ENCODE peak calls at places on chromosomes 5 and 9, in nine cellular contexts. L is endodermal cell, P is bronchial epithelial cell, X is stomach, O is thyroid gland, C is right atrium auricular region, S is upper lobe of right lung, M is fibroblast of mammary gland, R is Caco-2. B is an unnamed sample.

GRCh38 chr5:14510156-14510734 is 71.3 kb upstream of the OTULINL start:
- DNase-seq in L (no peak), P (no peak), X (no peak), O (peak), C (no peak), S (no peak), M (peak), R (no peak), B (no peak)

GRCh38 chr9:20823051-20823450 is 139.0 kb downstream of the FOCAD start:
- DNase-seq in L (no peak), P (no peak), X (no peak), O (no peak), C (no peak), S (no peak), M (no peak), R (no peak), B (no peak)

GRCh38 chr9:87684627-87685204 is 41.2 kb upstream of the CTSL start:
- DNase-seq in L (peak), P (peak), X (peak), O (peak), C (peak), S (no peak), M (peak), R (peak), B (peak)

GRCh38 chr5:76111510-76112174 is 28.5 kb downstream of the SV2C start:
- DNase-seq in L (no peak), P (no peak), X (no peak), O (no peak), C (no peak), S (no peak), M (no peak), R (no peak), B (no peak)

GRCh38 chr5:130126748-130127147 is 222.5 kb downstream of the CHSY3 start:
- DNase-seq in L (no peak), P (no peak), X (no peak), O (no peak), C (no peak), S (no peak), M (no peak), R (no peak), B (no peak)

GRCh38 chr5:106894964-106895363 is 775.8 kb downstream of the EFNA5 start:
- DNase-seq in L (no peak), P (peak), X (no peak), O (no peak), C (no peak), S (no peak), M (peak), R (no peak), B (no peak)

GRCh38 chr5:61732376-61732775 is 400.3 kb downstream of the ZSWIM6 start:
- DNase-seq in L (no peak), P (no peak), X (no peak), O (peak), C (no peak), S (no peak), M (no peak), R (no peak), B (no peak)

GRCh38 chr5:1801061-1801953 is at the start of gene NDUFS6:
- DNase-seq in L (peak), P (peak), X (peak), O (peak), C (peak), S (peak), M (peak), R (peak), B (peak)

GRCh38 chr9:124410321-124410913 is 4.8 kb downstream of the PSMB7 start:
- DNase-seq in L (no peak), P (no peak), X (no peak), O (no peak), C (no peak), S (no peak), M (no peak), R (no peak), B (no peak)

GRCh38 chr5:77015938-77016569 is 14.2 kb upstream of the AGGF1 start:
- DNase-seq in L (peak), P (peak), X (no peak), O (no peak), C (no peak), S (no peak), M (peak), R (peak), B (no peak)

GRCh38 chr9:84145031-84145430 is 164.4 kb downstream of the RMI1 start:
- DNase-seq in L (no peak), P (peak), X (no peak), O (no peak), C (no peak), S (no peak), M (no peak), R (no peak), B (no peak)

GRCh38 chr9:134064711-134065110 is 3.1 kb downstream of the BRD3 start:
- DNase-seq in L (peak), P (no peak), X (peak), O (no peak), C (no peak), S (peak), M (no peak), R (no peak), B (no peak)

GRCh38 chr9:95494416-95495371 is 22.1 kb downstream of the PTCH1 start:
- DNase-seq in L (peak), P (no peak), X (peak), O (peak), C (no peak), S (no peak), M (no peak), R (peak), B (no peak)

GRCh38 chr9:127013597-127013996 is 99.0 kb downstream of the RALGPS1 start:
- DNase-seq in L (no peak), P (no peak), X (no peak), O (no peak), C (no peak), S (no peak), M (no peak), R (no peak), B (no peak)

GRCh38 chr5:66174338-66174737 is 30.2 kb downstream of the SREK1 start:
- DNase-seq in L (no peak), P (peak), X (no peak), O (no peak), C (no peak), S (no peak), M (peak), R (peak), B (no peak)

GRCh38 chr5:51987239-51987638 is 604.0 kb downstream of the ISL1 start:
- DNase-seq in L (no peak), P (no peak), X (no peak), O (no peak), C (no peak), S (no peak), M (no peak), R (no peak), B (no peak)

GRCh38 chr9:97484134-97484533 is 17.3 kb upstream of the TMOD1 start:
- DNase-seq in L (no peak), P (no peak), X (peak), O (peak), C (no peak), S (no peak), M (no peak), R (no peak), B (no peak)

GRCh38 chr5:164326219-164326618 is 820.8 kb downstream of the MAT2B start:
- DNase-seq in L (no peak), P (no peak), X (no peak), O (no peak), C (no peak), S (no peak), M (no peak), R (no peak), B (no peak)
- TF ChIP-seq CTCF in L (peak), P (peak), X (no peak), O (no peak), C (no peak), S (no peak), M (peak), R (peak), B (no peak)

DNA sequence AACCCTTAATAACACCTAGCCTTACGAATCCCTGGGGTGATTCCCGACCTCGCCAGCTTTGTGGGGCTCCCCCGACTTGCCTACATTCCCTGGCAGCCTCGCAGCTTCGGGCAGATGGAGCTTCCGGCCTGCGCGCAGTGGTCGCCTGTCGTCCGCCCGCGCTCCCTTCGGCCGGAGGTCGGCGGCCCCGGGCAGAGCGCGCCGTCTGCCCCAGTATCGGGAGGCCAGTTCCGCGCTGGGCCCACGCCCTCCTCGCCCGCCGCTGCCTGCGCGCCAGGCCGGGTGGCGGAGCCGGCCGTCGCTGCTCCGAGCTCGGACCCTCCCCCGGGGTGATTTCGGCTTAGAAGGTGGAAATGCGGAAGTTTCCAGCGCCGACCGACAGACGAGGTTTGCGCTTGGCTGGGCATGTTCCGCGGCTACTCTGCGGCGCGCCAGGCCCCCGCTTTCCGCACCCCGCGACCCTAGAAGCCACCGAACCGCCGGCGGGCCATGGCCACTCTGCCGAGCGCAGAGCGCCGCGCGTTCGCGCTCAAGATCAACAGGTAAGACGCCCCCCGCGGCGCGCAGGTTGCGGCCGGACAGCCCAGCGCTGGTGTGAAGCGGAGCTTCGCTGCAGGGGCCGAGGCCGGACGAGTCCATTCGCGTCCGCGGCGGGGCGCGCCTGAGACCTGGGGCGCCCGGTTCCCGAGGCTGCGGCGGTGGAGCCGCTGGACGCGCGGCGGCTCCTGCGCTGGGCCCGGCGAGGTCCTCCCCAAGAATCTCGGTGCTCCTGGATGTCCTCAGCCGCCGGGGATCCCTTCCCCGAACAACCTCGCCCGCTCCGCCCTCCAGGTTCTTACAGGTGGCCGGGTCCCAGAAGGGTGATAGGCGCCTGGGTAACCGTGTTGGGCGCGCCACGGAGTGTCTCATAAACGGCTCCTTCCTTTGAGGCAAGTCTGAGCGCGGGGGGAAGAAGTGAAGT is at the start of gene DOCK8:
- DNase-seq in L (peak), P (peak), X (peak), O (peak), C (no peak), S (peak), M (peak), R (peak), B (no peak)
- TF ChIP-seq CTCF in L (peak), P (peak), X (no peak), O (peak), C (no peak), S (peak), M (no peak), R (peak), B (no peak)

GRCh38 chr9:69809304-69809863 is 11.2 kb upstream of the CFAP95 start:
- DNase-seq in L (peak), P (peak), X (no peak), O (peak), C (no peak), S (no peak), M (peak), R (no peak), B (no peak)
- TF ChIP-seq CTCF in L (peak), P (peak), X (no peak), O (no peak), C (no peak), S (peak), M (peak), R (no peak), B (no peak)

GRCh38 chr9:107874591-107875374 is 385.2 kb upstream of the KLF4 start:
- DNase-seq in L (no peak), P (no peak), X (no peak), O (no peak), C (no peak), S (no peak), M (no peak), R (no peak), B (no peak)

GRCh38 chr9:107874137-107874536 is 384.6 kb upstream of the KLF4 start:
- DNase-seq in L (no peak), P (no peak), X (no peak), O (no peak), C (no peak), S (no peak), M (no peak), R (no peak), B (no peak)

GRCh38 chr9:107870221-107870620 is 380.7 kb upstream of the KLF4 start:
- DNase-seq in L (no peak), P (no peak), X (no peak), O (peak), C (no peak), S (no peak), M (no peak), R (no peak), B (no peak)

GRCh38 chr9:107870927-107871720 is 381.6 kb upstream of the KLF4 start:
- DNase-seq in L (no peak), P (peak), X (no peak), O (no peak), C (no peak), S (no peak), M (no peak), R (no peak), B (no peak)

DNA sequence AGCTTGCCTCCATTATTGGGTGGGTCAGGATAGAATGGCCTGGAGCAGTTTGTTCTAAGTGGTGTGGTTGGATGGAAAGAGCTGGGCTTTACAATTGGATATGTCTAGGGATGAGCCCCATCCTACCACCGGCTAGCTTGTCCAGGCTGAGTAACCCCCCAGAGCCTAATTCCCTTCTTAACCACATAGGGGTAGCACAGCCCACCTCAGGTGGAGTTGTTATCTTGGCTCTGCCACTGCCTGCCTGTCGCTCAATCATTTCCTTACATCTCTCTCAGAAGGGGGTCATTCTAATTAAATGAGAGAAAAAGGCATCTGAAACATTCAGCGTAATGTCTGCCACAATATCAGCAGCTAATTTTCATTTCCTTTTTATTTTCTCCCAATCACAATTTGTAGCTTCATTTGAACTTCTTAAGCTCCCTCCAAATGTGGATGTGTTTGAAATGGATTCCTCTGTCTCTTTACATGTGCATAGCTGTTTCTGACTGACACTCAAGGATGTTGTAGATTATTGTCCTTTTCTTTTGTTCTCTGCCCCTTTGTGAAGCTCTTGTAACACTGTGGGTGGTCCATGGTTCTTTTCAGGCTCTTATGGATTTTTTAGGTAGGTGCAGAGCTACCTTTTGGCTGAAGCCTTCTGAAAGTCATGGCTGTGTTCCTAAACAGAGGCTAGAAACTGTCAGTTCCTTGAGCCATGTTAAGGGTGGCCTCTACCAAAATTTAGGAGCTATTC is 383.1 kb upstream of the KLF4 start:
- DNase-seq in L (peak), P (no peak), X (no peak), O (no peak), C (no peak), S (no peak), M (no peak), R (no peak), B (no peak)
- TF ChIP-seq CTCF in L (peak), P (no peak), X (no peak), O (no peak), C (no peak), S (no peak), M (no peak), R (no peak), B (no peak)

GRCh38 chr5:32265902-32266301 is 46.8 kb downstream of the MTMR12 start:
- DNase-seq in L (no peak), P (no peak), X (no peak), O (no peak), C (no peak), S (no peak), M (no peak), R (no peak), B (no peak)
- TF ChIP-seq CTCF in L (no peak), P (no peak), X (no peak), O (no peak), C (no peak), S (no peak), M (no peak), R (no peak), B (no peak)